ENCODE peak calls at places on chromosomes 16 and 17, in five cellular contexts. O, T, I, H and Z are unnamed samples.

GRCh38 chr17:72273301-72274056 is 152.7 kb downstream of the SOX9 start:
- DNase-seq in I (no peak), T (no peak), O (no peak), H (no peak), Z (no peak)

GRCh38 chr17:62653002-62653830 is 25.7 kb downstream of the MRC2 start:
- DNase-seq in I (peak), H (peak), O (peak), T (peak), Z (no peak)

GRCh38 chr16:19344224-19344801 is 58.8 kb downstream of the CLEC19A start:
- DNase-seq in T (peak), H (no peak), O (no peak), I (no peak), Z (no peak)

GRCh38 chr17:45050680-45051059 is 762 bp downstream of the DCAKD start:
- DNase-seq in H (no peak), O (no peak), T (no peak), I (peak), Z (no peak)

GRCh38 chr16:13289515-13289914 is 388.1 kb downstream of the SHISA9 start:
- DNase-seq in I (no peak), H (no peak), O (no peak), T (no peak), Z (no peak)

GRCh38 chr16:68228652-68229051 is 7.3 kb downstream of the ESRP2 start:
- DNase-seq in T (no peak), O (no peak), I (no peak), H (no peak), Z (no peak)

GRCh38 chr16:3501783-3502400 is 1.1 kb downstream of the CLUAP1 start:
- DNase-seq in I (no peak), T (no peak), O (no peak), H (no peak), Z (no peak)

GRCh38 chr16:54506691-54507090 is 220.1 kb upstream of the IRX3 start:
- DNase-seq in I (no peak), O (no peak), H (no peak), T (peak), Z (no peak)

GRCh38 chr16:57732683-57733082 is 2.9 kb upstream of the KATNB1 start:
- DNase-seq in O (no peak), H (no peak), I (no peak), T (no peak), Z (no peak)

GRCh38 chr17:31743767-31744166 is 115.3 kb downstream of the COPRS start:
- DNase-seq in O (no peak), T (no peak), I (no peak), H (no peak), Z (no peak)

GRCh38 chr16:84004442-84004841 is 36.4 kb downstream of the NECAB2 start:
- DNase-seq in I (no peak), T (no peak), O (no peak), H (no peak), Z (no peak)

GRCh38 chr17:64698725-64699124 is 36.6 kb upstream of the SMURF2 start:
- DNase-seq in O (no peak), I (no peak), H (no peak), T (no peak), Z (no peak)